ENCODE peak calls at places on chromosomes 16 and 17, in six cellular contexts. M, H, A, J, L and D are unnamed samples.

GRCh38 chr17:337022-337420 is 15.6 kb downstream of the RPH3AL start:
- DNase-seq in M (no peak), H (no peak), A (no peak), J (no peak), L (no peak), D (no peak)

GRCh38 chr16:78684040-78684611 is 584.7 kb downstream of the WWOX start:
- DNase-seq in M (no peak), H (no peak), A (no peak), J (no peak), L (no peak), D (no peak)

GRCh38 chr17:4789701-4789950 is 862 bp downstream of the GLTPD2 start:
- DNase-seq in M (no peak), H (no peak), A (no peak), J (no peak), L (no peak), D (no peak)

GRCh38 chr16:85431431-85432124 is 181.5 kb upstream of the GSE1 start:
- DNase-seq in M (no peak), H (no peak), A (no peak), J (no peak), L (no peak), D (no peak)

GRCh38 chr17:80008848-80009247 is 26.8 kb downstream of the TBC1D16 start:
- DNase-seq in M (no peak), H (no peak), A (no peak), J (no peak), L (no peak), D (no peak)

GRCh38 chr16:14500791-14501190 is 129.3 kb downstream of the PARN start:
- DNase-seq in M (no peak), H (no peak), A (no peak), J (no peak), L (no peak), D (no peak)

GRCh38 chr17:33667052-33667509 is 374.0 kb upstream of the ASIC2 start:
- DNase-seq in M (no peak), H (peak; percentile 8), A (no peak), J (no peak), L (no peak), D (no peak)

GRCh38 chr17:35467824-35468223 is 19.3 kb upstream of the SLFN13 start:
- DNase-seq in M (no peak), H (no peak), A (no peak), J (no peak), L (no peak), D (no peak)

GRCh38 chr17:75412455-75413317 is 7.2 kb upstream of the GRB2 start:
- DNase-seq in M (no peak), H (peak; percentile 77), A (no peak), J (no peak), L (peak; percentile 75), D (peak; percentile 72)

GRCh38 chr17:50630524-50631194 is 4.0 kb upstream of the ABCC3 start:
- DNase-seq in M (no peak), H (peak; percentile 55), A (no peak), J (no peak), L (peak; percentile 44), D (peak; percentile 37)

GRCh38 chr16:66908762-66909559 is 9.7 kb downstream of the CDH16 start:
- DNase-seq in M (no peak), H (no peak), A (no peak), J (no peak), L (no peak), D (no peak)

GRCh38 chr17:81576621-81577277 is 24.6 kb upstream of the FAAP100 start:
- DNase-seq in M (no peak), H (no peak), A (no peak), J (no peak), L (no peak), D (no peak)

GRCh38 chr16:27638833-27639587 is 89.1 kb downstream of the KATNIP start:
- DNase-seq in M (no peak), H (no peak), A (no peak), J (no peak), L (no peak), D (no peak)

GRCh38 chr16:24610421-24610765 is 71.0 kb downstream of the RBBP6 start:
- DNase-seq in M (no peak), H (no peak), A (no peak), J (no peak), L (no peak), D (no peak)

GRCh38 chr16:12545792-12546342 is 257.8 kb downstream of the CPPED1 start:
- DNase-seq in M (no peak), H (no peak), A (no peak), J (no peak), L (no peak), D (no peak)

GRCh38 chr16:67329901-67330300 is 3.3 kb downstream of the LRRC36 start:
- DNase-seq in M (no peak), H (no peak), A (no peak), J (no peak), L (no peak), D (no peak)

GRCh38 chr17:77899494-77899893 is 59.0 kb upstream of the TNRC6C start:
- DNase-seq in M (no peak), H (no peak), A (no peak), J (no peak), L (no peak), D (no peak)

GRCh38 chr16:21326459-21326858 is 48.4 kb upstream of the CRYM start:
- DNase-seq in M (no peak), H (no peak), A (no peak), J (no peak), L (no peak), D (no peak)

GRCh38 chr16:1696863-1697262 is 9.1 kb upstream of the MAPK8IP3 start:
- DNase-seq in M (no peak), H (no peak), A (no peak), J (no peak), L (no peak), D (no peak)

GRCh38 chr16:47778106-47778803 is 317.1 kb downstream of the PHKB start:
- DNase-seq in M (no peak), H (no peak), A (no peak), J (no peak), L (no peak), D (no peak)

GRCh38 chr17:75827291-75828050 is 16.7 kb downstream of the UNC13D start:
- DNase-seq in M (peak; percentile 62), H (peak; percentile 72), A (no peak), J (no peak), L (peak; percentile 65), D (peak; percentile 14)

GRCh38 chr16:12435730-12436129 is 368.0 kb downstream of the CPPED1 start:
- DNase-seq in M (no peak), H (no peak), A (no peak), J (no peak), L (no peak), D (no peak)

GRCh38 chr17:41904242-41904841 is 14.4 kb downstream of the ACLY start:
- DNase-seq in M (no peak), H (no peak), A (no peak), J (no peak), L (no peak), D (no peak)

GRCh38 chr16:76579277-76579676 is 302.1 kb downstream of the CNTNAP4 start:
- DNase-seq in M (no peak), H (no peak), A (no peak), J (no peak), L (peak; percentile 24), D (no peak)

GRCh38 chr17:44203731-44204452 is 4.2 kb upstream of the ATXN7L3 start:
- DNase-seq in M (no peak), H (peak; percentile 40), A (no peak), J (no peak), L (peak; percentile 67), D (peak; percentile 89)

GRCh38 chr16:12092347-12092882 is 115.9 kb downstream of the SNX29 start:
- DNase-seq in M (no peak), H (no peak), A (no peak), J (peak; percentile 16), L (no peak), D (no peak)

GRCh38 chr16:88514070-88514469 is 56.1 kb upstream of the ZC3H18 start:
- DNase-seq in M (no peak), H (no peak), A (no peak), J (no peak), L (no peak), D (no peak)

GRCh38 chr17:9343513-9343912 is 232.1 kb downstream of the STX8 start:
- DNase-seq in M (no peak), H (no peak), A (no peak), J (no peak), L (peak; percentile 6), D (no peak)

GRCh38 chr16:11139624-11140375 is 116.2 kb downstream of the SOCS1 start:
- DNase-seq in M (no peak), H (peak; percentile 13), A (no peak), J (no peak), L (no peak), D (no peak)

GRCh38 chr16:30370444-30371247 is at the start of gene TBC1D10B:
- DNase-seq in M (peak; percentile 64), H (peak; percentile 99), A (peak; percentile 94), J (peak; percentile 100), L (peak; percentile 99), D (peak; percentile 100)

GRCh38 chr17:50346313-50347086 is 574 bp downstream of the XYLT2 start:
- DNase-seq in M (no peak), H (peak; percentile 44), A (no peak), J (peak; percentile 56), L (peak; percentile 56), D (peak; percentile 43)

GRCh38 chr16:67163164-67163902 is 1.2 kb upstream of the HSF4 start:
- DNase-seq in M (peak; percentile 51), H (no peak), A (no peak), J (no peak), L (no peak), D (no peak)

GRCh38 chr17:68908045-68908444 is 47.1 kb downstream of the ABCA8 start:
- DNase-seq in M (no peak), H (no peak), A (no peak), J (no peak), L (no peak), D (no peak)